ENCODE peak calls at places on chromosomes 1 and 21, in nine cellular contexts. J, X, V, P, Y, L, Z, H and T are unnamed samples.

GRCh38 chr1:165631403-165632151 is 543 bp downstream of the MGST3 start:
- DNase-seq in P (peak), H (peak), J (peak), Z (no peak), X (peak), Y (peak), L (peak), V (no peak), T (peak)

GRCh38 chr1:179599623-179600249 is 8.1 kb downstream of the TDRD5 start:
- DNase-seq in H (peak), L (no peak), P (peak), Z (no peak), Y (no peak), X (peak), J (peak), V (no peak), T (no peak)

GRCh38 chr1:109299087-109299983 is 7.5 kb downstream of the MYBPHL start:
- DNase-seq in P (peak), V (peak), J (peak), L (no peak), Z (no peak), X (no peak), Y (no peak), H (peak), T (no peak)

GRCh38 chr1:161726631-161727342 is 5.4 kb downstream of the FCRLB start:
- DNase-seq in V (peak), L (peak), Z (peak), X (peak), P (peak), J (peak), H (peak), Y (peak), T (peak)

GRCh38 chr1:197302775-197303174 is 34.7 kb downstream of the CRB1 start:
- DNase-seq in H (no peak), L (no peak), V (no peak), Z (no peak), X (peak), P (peak), Y (no peak), J (peak), T (no peak)

GRCh38 chr1:151713874-151714273 is 2.7 kb downstream of the CELF3 start:
- DNase-seq in P (no peak), Y (no peak), L (no peak), V (peak), J (no peak), Z (peak), X (no peak), H (no peak), T (no peak)

GRCh38 chr1:154784924-154785531 is 85.1 kb downstream of the KCNN3 start:
- DNase-seq in X (no peak), H (no peak), P (no peak), Z (no peak), L (peak), J (no peak), V (no peak), Y (no peak), T (no peak)

GRCh38 chr1:192877283-192877886 is 68.5 kb downstream of the RGS2 start:
- DNase-seq in J (no peak), X (no peak), P (peak), H (no peak), Z (no peak), Y (no peak), L (no peak), V (no peak), T (no peak)

GRCh38 chr1:33132549-33132948 is 49.3 kb downstream of the TRIM62 start:
- DNase-seq in Z (no peak), H (no peak), J (no peak), Y (no peak), X (no peak), L (no peak), V (no peak), P (no peak), T (no peak)

GRCh38 chr1:155951753-155952504 is 10.5 kb downstream of the RXFP4 start:
- DNase-seq in J (no peak), V (peak), Z (no peak), L (no peak), Y (no peak), X (no peak), H (no peak), P (no peak), T (no peak)

GRCh38 chr1:235632538-235633219 is 16.9 kb downstream of the GNG4 start:
- DNase-seq in P (peak), V (no peak), J (peak), H (no peak), Z (peak), X (peak), L (no peak), Y (no peak), T (no peak)

GRCh38 chr21:45620201-45620600 is 23.3 kb upstream of the PCBP3 start:
- DNase-seq in V (peak), X (no peak), J (no peak), P (no peak), Z (no peak), L (no peak), H (no peak), Y (peak), T (no peak)

GRCh38 chr1:70361727-70362413 is 7.3 kb upstream of the ANKRD13C start:
- DNase-seq in H (no peak), Z (no peak), L (no peak), P (peak), X (no peak), V (no peak), J (peak), Y (no peak), T (no peak)

GRCh38 chr1:186082235-186082937 is 292.7 kb downstream of the TPR start:
- DNase-seq in P (peak), H (peak), L (no peak), V (peak), X (peak), Z (peak), Y (peak), J (peak), T (peak)

GRCh38 chr1:189654906-189655305 is 822.8 kb downstream of the BRINP3 start:
- DNase-seq in H (no peak), J (peak), X (peak), Z (no peak), Y (no peak), V (no peak), L (no peak), P (peak), T (no peak)